ENCODE peak calls at places on chromosomes 6 and 20, in six cellular contexts. B is stomach, K is H1, J is prostate gland, H is K562, D is endothelial cell of umbilical vein. U is an unnamed sample.

GRCh38 chr6:548517-548916 is 108.4 kb downstream of the HUS1B start:
- DNase-seq in B (no peak), K (no peak), J (no peak), H (no peak), D (no peak), U (no peak)

GRCh38 chr6:41488392-41489129 is 57.6 kb upstream of the FOXP4 start:
- DNase-seq in B (no peak), K (no peak), J (no peak), H (no peak), D (peak; percentile 27), U (no peak)

GRCh38 chr6:15296735-15297134 is 50.9 kb downstream of the JARID2 start:
- DNase-seq in B (no peak), K (no peak), J (no peak), H (peak; percentile 79), D (no peak), U (no peak)

GRCh38 chr6:9250852-9251251 is 815.5 kb upstream of the SLC35B3 start:
- DNase-seq in B (peak; percentile 57), K (peak; percentile 34), J (peak; percentile 57), H (peak; percentile 4), D (peak; percentile 52), U (no peak)

GRCh38 chr6:33772114-33772830 is 16.7 kb downstream of the LEMD2 start:
- DNase-seq in B (no peak), K (no peak), J (no peak), H (peak; percentile 14), D (peak; percentile 62), U (no peak)

GRCh38 chr20:53202781-53203180 is 230.6 kb downstream of the TSHZ2 start:
- DNase-seq in B (no peak), K (no peak), J (no peak), H (no peak), D (no peak), U (no peak)

GRCh38 chr6:44646355-44646754 is 258.8 kb downstream of the CDC5L start:
- DNase-seq in B (no peak), K (no peak), J (no peak), H (no peak), D (no peak), U (no peak)

GRCh38 chr20:33370296-33370695 is 31.0 kb downstream of the CDK5RAP1 start:
- DNase-seq in B (peak; percentile 29), K (no peak), J (no peak), H (no peak), D (no peak), U (no peak)

GRCh38 chr20:18272451-18272850 is 15.9 kb upstream of the ZNF133 start:
- DNase-seq in B (no peak), K (no peak), J (no peak), H (peak; percentile 55), D (no peak), U (no peak)

GRCh38 chr6:147604373-147604772 is 95.9 kb downstream of the SAMD5 start:
- DNase-seq in B (no peak), K (no peak), J (no peak), H (no peak), D (no peak), U (no peak)

GRCh38 chr6:15443119-15443518 is 197.2 kb downstream of the JARID2 start:
- DNase-seq in B (no peak), K (no peak), J (no peak), H (peak; percentile 39), D (peak; percentile 35), U (no peak)

GRCh38 chr6:167306401-167306998 is 15.4 kb downstream of the UNC93A start:
- DNase-seq in B (no peak), K (no peak), J (no peak), H (no peak), D (no peak), U (no peak)

GRCh38 chr6:27757307-27757706 is 154.9 kb downstream of the OR2B2 start:
- DNase-seq in B (peak; percentile 33), K (no peak), J (peak; percentile 30), H (peak; percentile 65), D (no peak), U (no peak)

GRCh38 chr6:134477991-134478635 is 160.2 kb upstream of the SGK1 start:
- DNase-seq in B (no peak), K (no peak), J (no peak), H (no peak), D (no peak), U (no peak)

GRCh38 chr6:168221000-168221399 is 98.6 kb downstream of the DACT2 start:
- DNase-seq in B (no peak), K (no peak), J (no peak), H (no peak), D (no peak), U (no peak)

GRCh38 chr6:1285589-1286340 is 26.1 kb upstream of the FOXQ1 start:
- DNase-seq in B (no peak), K (no peak), J (no peak), H (no peak), D (no peak), U (no peak)

GRCh38 chr6:15675537-15676170 is 12.8 kb upstream of the DTNBP1 start:
- DNase-seq in B (no peak), K (no peak), J (no peak), H (no peak), D (peak; percentile 17), U (no peak)

GRCh38 chr20:46148313-46149213 is 30.4 kb downstream of the CD40 start:
- DNase-seq in B (no peak), K (no peak), J (no peak), H (no peak), D (no peak), U (no peak)

GRCh38 chr6:42984001-42984923 is at the start of gene PPP2R5D:
- DNase-seq in B (peak; percentile 98), K (peak; percentile 95), J (peak; percentile 98), H (peak; percentile 100), D (peak; percentile 99), U (peak; percentile 99)
- TF ChIP-seq POLR2A in B (no peak), K (peak; percentile 96), J (peak; percentile 93), H (peak; percentile 90), D (peak; percentile 66), U (no peak)

DNA sequence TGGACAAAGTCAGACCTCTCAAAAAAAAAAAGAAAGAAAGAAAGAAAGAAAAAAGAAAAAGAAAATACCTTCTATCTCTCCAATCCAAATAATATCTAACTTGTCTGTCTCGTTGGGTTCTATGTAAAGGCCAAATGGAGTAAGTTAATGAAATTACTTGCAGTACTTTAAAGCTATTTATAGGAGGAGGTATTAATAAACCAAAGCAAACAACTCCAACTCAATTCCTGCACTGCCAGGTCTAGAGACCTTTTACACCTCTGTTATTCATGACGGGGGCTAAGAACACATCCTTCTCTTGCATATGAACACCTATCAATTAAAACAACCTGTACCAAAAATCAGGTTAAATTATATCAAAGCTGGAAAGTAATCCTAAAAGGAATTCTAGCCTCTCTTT is 80.6 kb downstream of the MAP3K5 start:
- DNase-seq in B (no peak), K (no peak), J (no peak), H (no peak), D (no peak), U (no peak)
- H3K27ac ChIP-seq in B (no peak overlapping the region), K (no peak overlapping the region), J (peak overlapping the region; percentile 59), H (no peak overlapping the region), D (no peak overlapping the region), U (no peak overlapping the region)

GRCh38 chr6:73562557-73562956 is 41.7 kb upstream of the EEF1A1 start:
- DNase-seq in B (no peak), K (no peak), J (no peak), H (no peak), D (no peak), U (no peak)

GRCh38 chr6:73564578-73565345 is 43.9 kb upstream of the EEF1A1 start:
- DNase-seq in B (no peak), K (no peak), J (no peak), H (peak; percentile 92), D (no peak), U (no peak)

GRCh38 chr6:73565767-73566485 is 45.1 kb upstream of the EEF1A1 start:
- DNase-seq in B (no peak), K (peak; percentile 67), J (no peak), H (no peak), D (no peak), U (no peak)

DNA sequence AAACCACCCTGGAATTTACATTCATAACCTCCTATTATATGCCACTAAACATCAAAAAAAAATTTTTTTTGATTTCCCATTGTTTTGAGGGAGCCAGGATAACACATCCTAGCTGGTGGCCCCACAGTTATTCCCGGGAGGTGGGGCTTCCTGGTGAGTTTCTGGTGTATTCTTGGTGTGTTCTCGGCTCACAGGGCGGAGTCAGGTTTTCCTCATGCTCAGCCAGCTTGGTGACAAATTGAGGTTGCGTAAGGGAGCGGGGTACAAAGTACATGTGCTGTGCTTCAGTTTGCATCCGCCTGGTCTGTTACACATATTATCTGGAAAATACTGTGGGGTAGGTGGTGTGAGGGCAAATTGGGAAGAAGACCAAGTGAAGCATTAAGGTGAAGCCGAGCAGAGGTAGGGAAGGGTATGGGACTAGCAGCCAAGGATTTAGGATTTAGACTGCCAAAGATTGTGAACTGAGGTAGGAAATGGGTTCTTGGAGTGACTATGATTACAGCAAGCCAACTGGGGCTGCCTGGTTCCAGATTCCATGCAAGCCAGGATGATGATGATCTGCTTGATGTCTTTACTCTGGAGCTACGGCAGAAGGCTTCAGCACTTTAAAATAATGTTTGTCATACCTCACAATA is 46.2 kb upstream of the EEF1A1 start:
- DNase-seq in B (peak; percentile 84), K (no peak), J (no peak), H (peak; percentile 39), D (peak; percentile 32), U (peak; percentile 90)
- TF ChIP-seq POLR2AphosphoS5 in B (no peak), K (no peak), J (no peak), H (no peak), D (no peak), U (no peak)

DNA sequence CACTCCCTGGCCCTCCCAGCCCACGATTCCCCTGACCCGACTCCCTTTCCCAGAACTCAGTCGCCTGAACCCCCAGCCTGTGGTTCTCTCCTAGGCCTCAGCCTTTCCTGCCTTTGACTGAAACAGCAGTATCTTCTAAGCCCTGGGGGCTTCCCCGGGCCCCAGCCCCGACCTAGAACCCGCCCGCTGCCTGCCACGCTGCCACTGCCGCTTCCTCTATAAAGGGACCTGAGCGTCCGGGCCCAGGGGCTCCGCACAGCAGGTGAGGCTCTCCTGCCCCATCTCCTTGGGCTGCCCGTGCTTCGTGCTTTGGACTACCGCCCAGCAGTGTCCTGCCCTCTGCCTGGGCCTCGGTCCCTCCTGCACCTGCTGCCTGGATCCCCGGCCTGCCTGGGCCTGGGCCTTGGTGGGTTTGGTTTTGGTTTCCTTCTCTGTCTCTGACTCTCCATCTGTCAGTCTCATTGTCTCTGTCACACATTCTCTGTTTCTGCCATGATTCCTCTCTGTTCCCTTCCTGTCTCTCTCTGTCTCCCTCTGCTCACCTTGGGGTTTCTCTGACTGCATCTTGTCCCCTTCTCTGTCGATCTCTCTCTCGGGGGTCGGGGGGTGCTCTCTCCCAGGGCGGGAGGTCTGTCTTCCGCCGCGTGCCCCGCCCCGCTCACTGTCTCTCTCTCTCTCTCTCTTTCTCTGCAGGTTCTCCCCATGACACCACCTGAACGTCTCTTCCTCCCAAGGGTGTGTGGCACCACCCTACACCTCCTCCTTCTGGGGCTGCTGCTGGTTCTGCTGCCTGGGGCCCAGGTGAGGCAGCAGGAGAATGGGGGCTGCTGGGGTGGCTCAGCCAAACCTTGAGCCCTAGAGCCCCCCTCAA is at the start of gene LTA:
- DNase-seq in B (no peak), K (no peak), J (no peak), H (no peak), D (no peak), U (no peak)
- TF ChIP-seq POLR2A in B (no peak), K (no peak), J (no peak), H (no peak), D (no peak), U (no peak)

U was measured in suprapubic skin.